ENCODE peak calls at places on chromosomes 6 and 20, in six cellular contexts. One of them, this sample, is unnamed.

GRCh38 chr6:162699961-162700360 is 27.6 kb downstream of the PRKN start:
- DNase-seq in GM23338: no peak
- DNase-seq in Panc1: no peak
- DNase-seq in SK-N-SH: no peak
- DNase-seq in foreskin keratinocyte: no peak
- DNase-seq in lung: no peak
- DNase-seq in this sample: no peak

GRCh38 chr6:11389977-11390376 is 147.6 kb upstream of the TMEM170B start:
- DNase-seq in SK-N-SH: no peak
- DNase-seq in foreskin keratinocyte: no peak
- DNase-seq in GM23338: no peak
- DNase-seq in Panc1: no peak
- DNase-seq in lung: peak
- DNase-seq in this sample: no peak

GRCh38 chr6:169168706-169169105 is 84.9 kb downstream of the THBS2 start:
- DNase-seq in GM23338: no peak
- DNase-seq in Panc1: no peak
- DNase-seq in SK-N-SH: peak
- DNase-seq in lung: no peak
- DNase-seq in foreskin keratinocyte: no peak
- DNase-seq in this sample: no peak

GRCh38 chr6:1201547-1202200 is 110.2 kb upstream of the FOXQ1 start:
- DNase-seq in SK-N-SH: no peak
- DNase-seq in foreskin keratinocyte: no peak
- DNase-seq in GM23338: no peak
- DNase-seq in Panc1: no peak
- DNase-seq in lung: no peak
- DNase-seq in this sample: no peak

GRCh38 chr6:164756142-164756541 is 553.3 kb downstream of the C6orf118 start:
- DNase-seq in SK-N-SH: no peak
- DNase-seq in foreskin keratinocyte: no peak
- DNase-seq in lung: no peak
- DNase-seq in Panc1: no peak
- DNase-seq in GM23338: no peak
- DNase-seq in this sample: no peak

GRCh38 chr6:130473886-130474285 is 108.1 kb downstream of the TMEM200A start:
- DNase-seq in GM23338: no peak
- DNase-seq in foreskin keratinocyte: peak
- DNase-seq in lung: no peak
- DNase-seq in Panc1: no peak
- DNase-seq in SK-N-SH: no peak
- DNase-seq in this sample: no peak

GRCh38 chr6:131053546-131054240 is 9.4 kb downstream of the EPB41L2 start:
- DNase-seq in Panc1: no peak
- DNase-seq in GM23338: no peak
- DNase-seq in SK-N-SH: no peak
- DNase-seq in foreskin keratinocyte: peak
- DNase-seq in lung: no peak
- DNase-seq in this sample: no peak

GRCh38 chr20:11948809-11949208 is 31.1 kb downstream of the BTBD3 start:
- DNase-seq in GM23338: no peak
- DNase-seq in foreskin keratinocyte: no peak
- DNase-seq in lung: no peak
- DNase-seq in Panc1: no peak
- DNase-seq in SK-N-SH: no peak
- DNase-seq in this sample: no peak

GRCh38 chr6:63640062-63640461 is 4.5 kb downstream of the PHF3 start:
- DNase-seq in Panc1: no peak
- DNase-seq in SK-N-SH: no peak
- DNase-seq in foreskin keratinocyte: peak
- DNase-seq in lung: no peak
- DNase-seq in GM23338: no peak
- DNase-seq in this sample: no peak

GRCh38 chr6:132780770-132781371 is 17.6 kb downstream of the SLC18B1 start:
- DNase-seq in foreskin keratinocyte: no peak
- DNase-seq in SK-N-SH: no peak
- DNase-seq in Panc1: no peak
- DNase-seq in lung: no peak
- DNase-seq in GM23338: peak
- DNase-seq in this sample: no peak

GRCh38 chr6:6686176-6686575 is 97.7 kb downstream of the LY86 start:
- DNase-seq in foreskin keratinocyte: no peak
- DNase-seq in lung: no peak
- DNase-seq in SK-N-SH: no peak
- DNase-seq in GM23338: no peak
- DNase-seq in Panc1: no peak
- DNase-seq in this sample: no peak

GRCh38 chr6:43096451-43097097 is 20.5 kb downstream of the PTK7 start:
- DNase-seq in GM23338: peak
- DNase-seq in foreskin keratinocyte: peak
- DNase-seq in SK-N-SH: peak
- DNase-seq in Panc1: no peak
- DNase-seq in lung: peak
- DNase-seq in this sample: no peak

GRCh38 chr6:834879-835278 is 141.9 kb upstream of the EXOC2 start:
- DNase-seq in GM23338: no peak
- DNase-seq in foreskin keratinocyte: no peak
- DNase-seq in SK-N-SH: no peak
- DNase-seq in Panc1: no peak
- DNase-seq in lung: no peak
- DNase-seq in this sample: no peak

GRCh38 chr6:158665332-158665731 is 15.5 kb downstream of the SYTL3 start:
- DNase-seq in SK-N-SH: no peak
- DNase-seq in GM23338: no peak
- DNase-seq in foreskin keratinocyte: no peak
- DNase-seq in Panc1: no peak
- DNase-seq in lung: no peak
- DNase-seq in this sample: no peak

DNA sequence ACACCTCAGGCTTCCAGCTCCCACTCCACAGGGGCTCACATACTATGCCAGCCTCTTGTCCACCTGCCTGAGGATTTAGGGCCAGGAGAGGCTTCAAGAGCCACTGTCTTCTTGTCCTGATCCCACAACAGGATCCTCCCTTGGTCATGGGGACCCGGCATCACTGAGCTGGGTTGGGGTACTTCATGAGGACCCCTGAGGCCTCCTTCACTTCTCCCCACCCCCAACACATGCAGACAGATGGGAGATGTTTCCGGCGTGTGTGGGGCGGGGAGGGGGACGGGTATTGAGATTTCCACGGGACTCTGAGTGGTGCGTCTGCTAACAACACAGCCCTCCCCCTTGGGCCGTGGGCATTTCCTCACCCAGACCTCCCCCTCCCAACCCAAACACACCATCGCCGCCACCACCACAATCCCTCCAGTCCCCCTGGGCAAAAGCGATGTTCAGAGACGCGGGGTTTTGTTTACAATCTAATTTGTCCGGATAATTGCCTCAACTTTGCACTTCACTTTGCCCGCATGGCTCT is 943 bp upstream of the FOXP4 start:
- DNase-seq in lung: no peak
- DNase-seq in foreskin keratinocyte: no peak
- DNase-seq in SK-N-SH: no peak
- DNase-seq in Panc1: no peak
- DNase-seq in GM23338: no peak
- DNase-seq in this sample: no peak
- H3K27ac ChIP-seq in lung: no peak
- H3K27ac ChIP-seq in foreskin keratinocyte: no peak
- H3K27ac ChIP-seq in SK-N-SH: no peak
- H3K27ac ChIP-seq in Panc1: peak
- H3K27ac ChIP-seq in GM23338: no peak
- H3K27ac ChIP-seq in this sample: no peak

DNA sequence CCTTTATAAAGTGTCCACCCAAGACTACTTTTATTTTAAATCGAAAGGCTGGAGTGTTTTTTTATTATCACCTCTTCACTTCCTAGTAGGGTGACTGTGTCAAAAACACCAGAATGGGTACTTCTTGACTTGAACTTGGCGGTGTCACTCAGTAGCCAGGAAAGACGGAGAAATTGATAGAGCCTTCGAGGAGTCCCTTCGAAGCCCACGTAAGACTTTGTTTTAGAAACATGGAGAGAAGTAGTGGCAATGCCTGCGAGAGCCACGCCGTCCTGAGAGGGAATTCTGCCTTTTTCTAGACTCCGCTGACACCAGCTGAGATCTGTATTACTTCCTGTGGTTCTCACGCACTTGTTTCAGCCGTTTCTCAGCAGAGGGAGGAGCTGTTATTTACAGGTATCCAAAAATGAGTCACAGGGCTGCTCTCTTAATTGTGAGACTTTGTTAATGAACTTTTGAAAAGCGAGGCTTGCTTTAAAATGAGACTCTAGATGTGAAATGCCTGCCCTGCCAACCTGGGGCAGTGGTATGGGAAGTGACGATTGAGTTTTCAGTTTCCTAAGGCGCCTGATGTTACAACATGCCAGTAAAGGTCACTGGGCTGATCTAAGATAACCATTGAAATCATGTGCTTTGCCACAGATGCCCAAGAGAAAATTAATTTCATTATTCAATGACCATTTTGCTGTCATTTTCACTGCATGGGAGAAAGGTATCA is 852 bp downstream of the STX11 start:
- DNase-seq in Panc1: peak
- DNase-seq in lung: peak
- DNase-seq in foreskin keratinocyte: no peak
- DNase-seq in GM23338: peak
- DNase-seq in SK-N-SH: no peak
- DNase-seq in this sample: no peak
- TF ChIP-seq CTCF in Panc1: no peak
- TF ChIP-seq CTCF in lung: no peak
- TF ChIP-seq CTCF in foreskin keratinocyte: no peak
- TF ChIP-seq CTCF in GM23338: no peak
- TF ChIP-seq CTCF in SK-N-SH: no peak
- TF ChIP-seq CTCF in this sample: no peak

GRCh38 chr20:4443016-4443415 is 278.7 kb upstream of the PRND start:
- DNase-seq in foreskin keratinocyte: no peak
- DNase-seq in lung: peak
- DNase-seq in Panc1: no peak
- DNase-seq in SK-N-SH: no peak
- DNase-seq in GM23338: no peak
- DNase-seq in this sample: no peak
- H3K27ac ChIP-seq in foreskin keratinocyte: no peak
- H3K27ac ChIP-seq in lung: no peak
- H3K27ac ChIP-seq in Panc1: no peak
- H3K27ac ChIP-seq in SK-N-SH: no peak
- H3K27ac ChIP-seq in GM23338: no peak
- H3K27ac ChIP-seq in this sample: no peak

GRCh38 chr20:61876931-61877330 is 188.8 kb downstream of the TAF4 start:
- DNase-seq in Panc1: no peak
- DNase-seq in GM23338: no peak
- DNase-seq in lung: no peak
- DNase-seq in foreskin keratinocyte: no peak
- DNase-seq in SK-N-SH: no peak
- DNase-seq in this sample: no peak

GRCh38 chr20:61873651-61874420 is 191.8 kb downstream of the TAF4 start:
- DNase-seq in SK-N-SH: no peak
- DNase-seq in Panc1: no peak
- DNase-seq in GM23338: no peak
- DNase-seq in foreskin keratinocyte: no peak
- DNase-seq in lung: no peak
- DNase-seq in this sample: no peak

GRCh38 chr20:61874421-61875068 is 191.1 kb downstream of the TAF4 start:
- DNase-seq in Panc1: no peak
- DNase-seq in GM23338: peak
- DNase-seq in foreskin keratinocyte: peak
- DNase-seq in lung: no peak
- DNase-seq in SK-N-SH: no peak
- DNase-seq in this sample: no peak

GRCh38 chr20:61875996-61876395 is 189.7 kb downstream of the TAF4 start:
- DNase-seq in foreskin keratinocyte: no peak
- DNase-seq in SK-N-SH: no peak
- DNase-seq in GM23338: no peak
- DNase-seq in lung: no peak
- DNase-seq in Panc1: no peak
- DNase-seq in this sample: no peak

GRCh38 chr20:61875221-61875885 is 190.3 kb downstream of the TAF4 start:
- DNase-seq in SK-N-SH: peak
- DNase-seq in GM23338: peak
- DNase-seq in Panc1: no peak
- DNase-seq in lung: no peak
- DNase-seq in foreskin keratinocyte: no peak
- DNase-seq in this sample: no peak
- TF ChIP-seq CTCF in SK-N-SH: no peak
- TF ChIP-seq CTCF in GM23338: no peak
- TF ChIP-seq CTCF in Panc1: no peak
- TF ChIP-seq CTCF in lung: no peak
- TF ChIP-seq CTCF in foreskin keratinocyte: peak
- TF ChIP-seq CTCF in this sample: no peak